ENCODE peak calls at places on chromosomes 11 and 22, in ten cellular contexts. Y is omental fat pad, U is left ventricle myocardium inferior, L is uterus, W is neural crest cell, J is lower lobe of right lung, M is astrocyte of the spinal cord, E is hepatocyte, G is endodermal cell, R is GM12865. N is an unnamed sample.

GRCh38 chr11:41989173-41989572 is 529.7 kb upstream of the LRRC4C start:
- DNase-seq in Y (no peak), U (no peak), L (no peak), W (no peak), J (no peak), M (no peak), E (no peak), G (no peak), R (no peak), N (no peak)

GRCh38 chr22:36155702-36156101 is 4.9 kb downstream of the APOL3 start:
- DNase-seq in Y (no peak), U (peak), L (peak), W (no peak), J (no peak), M (no peak), E (peak), G (no peak), R (no peak), N (no peak)

GRCh38 chr22:23781533-23781932 is 5.2 kb upstream of the SMARCB1 start:
- DNase-seq in Y (no peak), U (no peak), L (no peak), W (no peak), J (no peak), M (peak), E (peak), G (no peak), R (no peak), N (peak)

GRCh38 chr11:98455500-98456186 is 565.1 kb upstream of the CNTN5 start:
- DNase-seq in Y (no peak), U (no peak), L (no peak), W (no peak), J (no peak), M (no peak), E (no peak), G (peak), R (no peak), N (no peak)

GRCh38 chr11:35487532-35488078 is 37.8 kb downstream of the PAMR1 start:
- DNase-seq in Y (peak), U (no peak), L (peak), W (peak), J (no peak), M (peak), E (peak), G (peak), R (no peak), N (peak)

GRCh38 chr11:76824083-76824939 is 36.4 kb upstream of the ACER3 start:
- DNase-seq in Y (no peak), U (no peak), L (no peak), W (no peak), J (no peak), M (no peak), E (no peak), G (peak), R (no peak), N (no peak)

GRCh38 chr11:121844016-121844415 is 272.0 kb downstream of the BLID start:
- DNase-seq in Y (no peak), U (no peak), L (no peak), W (no peak), J (no peak), M (no peak), E (no peak), G (no peak), R (no peak), N (no peak)

GRCh38 chr11:106683435-106683834 is 334.8 kb downstream of the GUCY1A2 start:
- DNase-seq in Y (no peak), U (no peak), L (no peak), W (no peak), J (no peak), M (no peak), E (no peak), G (no peak), R (peak), N (no peak)

GRCh38 chr11:57567512-57568329 is at the start of gene UBE2L6:
- DNase-seq in Y (no peak), U (peak), L (peak), W (peak), J (peak), M (peak), E (peak), G (peak), R (peak), N (peak)

GRCh38 chr11:85628771-85629341 is 463 bp downstream of the TMEM126B start:
- DNase-seq in Y (no peak), U (no peak), L (no peak), W (no peak), J (no peak), M (peak), E (peak), G (no peak), R (peak), N (no peak)

GRCh38 chr11:795638-796564 is 2.2 kb downstream of the SLC25A22 start:
- DNase-seq in Y (no peak), U (peak), L (peak), W (no peak), J (peak), M (peak), E (peak), G (peak), R (peak), N (peak)

DNA sequence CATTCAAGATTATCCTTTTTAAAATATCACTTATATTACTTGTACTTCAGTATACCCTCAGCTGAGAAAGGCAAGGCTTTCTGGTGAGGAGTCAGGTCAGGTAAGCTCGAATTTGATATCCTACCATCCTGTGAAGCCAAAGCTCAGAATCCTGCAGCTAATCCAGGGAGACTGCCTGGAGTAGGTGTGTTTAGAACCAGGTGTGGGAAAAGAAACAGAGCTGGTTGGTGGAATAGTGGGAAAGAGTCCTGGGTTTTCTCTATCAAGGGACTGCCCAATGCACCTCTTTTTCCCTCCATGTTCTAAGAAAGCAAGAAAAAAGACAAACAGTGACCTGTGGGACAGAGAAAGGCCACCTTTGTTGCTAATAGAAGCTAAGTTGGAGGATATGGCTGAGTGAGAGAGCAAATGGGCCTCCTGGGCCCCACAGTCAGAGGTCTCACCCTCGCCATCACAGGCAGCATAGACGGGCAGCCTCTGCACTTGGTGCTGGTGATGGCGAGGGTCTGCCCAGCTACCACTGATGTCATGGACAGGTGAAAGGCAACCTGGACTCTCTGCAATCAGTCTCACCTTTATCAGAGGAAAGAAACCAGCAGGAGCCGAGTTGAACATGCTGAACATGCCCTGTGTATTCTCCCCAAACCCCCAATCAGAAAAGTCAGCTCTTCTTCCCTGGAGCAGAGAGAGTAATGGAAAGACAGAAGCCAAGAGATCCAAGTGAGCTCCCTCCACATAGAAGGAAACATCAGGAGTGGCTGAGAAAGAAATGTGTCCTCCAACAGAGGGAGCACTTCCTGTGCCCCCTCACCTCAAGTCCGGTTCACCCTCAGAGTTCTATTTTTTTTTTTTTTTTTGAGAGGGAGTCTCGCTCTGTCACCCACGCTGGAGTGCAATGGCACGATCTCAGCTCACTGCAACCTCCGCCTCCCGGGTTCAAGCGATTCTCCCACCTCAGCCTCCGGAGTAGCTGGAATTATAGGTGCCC is 491.3 kb downstream of the BUD13 start:
- DNase-seq in Y (no peak), U (no peak), L (no peak), W (no peak), J (no peak), M (no peak), E (no peak), G (no peak), R (no peak), N (no peak)
- TF ChIP-seq CTCF in Y (no peak), U (no peak), L (no peak), W (peak), J (peak), M (no peak), E (peak), G (peak), R (no peak), N (no peak)

GRCh38 chr22:27144345-27144744 is 487.0 kb downstream of the MIAT start:
- DNase-seq in Y (no peak), U (no peak), L (no peak), W (no peak), J (no peak), M (no peak), E (no peak), G (peak), R (no peak), N (no peak)
- TF ChIP-seq CTCF in Y (no peak), U (no peak), L (no peak), W (no peak), J (no peak), M (no peak), E (no peak), G (peak), R (no peak), N (no peak)

DNA sequence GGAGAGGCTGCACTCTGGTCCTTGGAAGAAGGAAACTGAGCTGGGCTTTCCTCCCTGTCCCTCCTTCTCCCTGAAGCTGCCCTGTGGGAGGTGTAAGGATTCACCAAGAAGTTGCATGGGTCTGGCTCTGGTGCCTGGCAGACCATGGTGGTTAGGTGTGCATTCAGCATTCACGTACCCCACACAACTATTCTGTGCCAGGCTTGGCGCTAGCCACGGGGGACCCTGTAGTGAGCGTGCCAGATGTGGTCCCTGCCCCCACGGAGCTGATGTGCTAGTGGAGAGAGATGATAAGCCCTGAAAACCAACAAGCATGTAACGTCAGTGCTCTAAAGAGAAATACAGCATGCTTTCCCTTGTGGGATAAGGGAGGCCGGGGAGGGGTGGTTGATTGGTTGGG is 48.8 kb downstream of the CD82 start:
- DNase-seq in Y (no peak), U (peak), L (no peak), W (no peak), J (peak), M (no peak), E (no peak), G (no peak), R (no peak), N (no peak)
- TF ChIP-seq CTCF in Y (no peak), U (no peak), L (no peak), W (no peak), J (no peak), M (no peak), E (no peak), G (no peak), R (no peak), N (no peak)

GRCh38 chr22:24871611-24872205 is 65.7 kb downstream of the SGSM1 start:
- DNase-seq in Y (no peak), U (no peak), L (no peak), W (no peak), J (no peak), M (no peak), E (no peak), G (no peak), R (no peak), N (no peak)
- TF ChIP-seq CTCF in Y (no peak), U (no peak), L (no peak), W (no peak), J (no peak), M (no peak), E (no peak), G (no peak), R (no peak), N (no peak)

GRCh38 chr11:20601221-20601914 is 2.0 kb downstream of the SLC6A5 start:
- DNase-seq in Y (no peak), U (no peak), L (no peak), W (no peak), J (no peak), M (no peak), E (no peak), G (peak), R (no peak), N (no peak)
- TF ChIP-seq CTCF in Y (no peak), U (no peak), L (no peak), W (no peak), J (no peak), M (no peak), E (no peak), G (peak), R (no peak), N (no peak)

DNA sequence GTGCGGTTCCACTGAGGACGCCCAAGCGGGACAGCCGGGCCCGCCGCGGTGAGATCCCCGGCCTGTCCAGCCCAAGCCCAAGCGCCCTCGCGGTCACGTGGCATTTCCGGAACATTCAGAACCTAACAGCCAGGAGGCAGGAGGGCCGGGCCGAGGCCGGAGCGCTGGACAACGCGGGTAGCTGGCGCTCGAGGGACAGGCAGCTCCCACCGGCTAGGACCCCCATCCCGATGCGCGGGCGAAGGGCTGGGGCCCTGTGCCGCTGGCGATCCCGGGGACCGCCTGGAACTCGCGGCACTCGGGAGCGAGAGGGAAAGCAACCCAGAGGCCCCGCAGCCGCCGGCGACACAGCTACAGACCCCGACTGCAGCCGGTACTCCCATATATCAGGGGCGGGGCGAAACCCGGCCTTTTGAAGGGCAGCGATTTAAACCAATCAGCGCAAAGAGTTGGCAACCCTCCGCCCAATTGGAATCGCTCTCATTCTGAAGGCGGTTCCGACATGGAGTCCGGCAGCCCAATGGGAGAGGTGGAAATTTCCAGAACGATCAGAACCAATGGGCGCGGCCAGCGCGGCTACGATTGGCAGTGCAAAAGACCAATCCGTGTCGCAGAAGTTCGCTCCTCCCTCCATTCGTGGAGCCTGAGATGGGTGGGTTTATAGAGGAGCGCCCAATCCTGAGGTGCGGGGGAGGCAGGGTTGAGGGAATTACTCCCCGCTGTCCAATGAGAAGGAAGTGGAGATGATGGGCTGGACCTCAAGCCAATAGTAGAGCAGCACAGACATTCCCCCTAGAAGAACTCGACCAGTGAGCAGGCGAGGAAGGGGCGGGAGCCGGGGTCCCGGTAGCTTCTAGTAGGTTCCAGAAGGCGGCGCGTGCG is at the start of gene STIP1:
- DNase-seq in Y (peak), U (peak), L (peak), W (peak), J (peak), M (peak), E (peak), G (peak), R (peak), N (peak)
- TF ChIP-seq CTCF in Y (no peak), U (peak), L (peak), W (peak), J (peak), M (peak), E (peak), G (peak), R (peak), N (no peak)

GRCh38 chr11:102293873-102294601 is 23.2 kb upstream of the BIRC3 start:
- DNase-seq in Y (no peak), U (no peak), L (no peak), W (no peak), J (no peak), M (peak), E (peak), G (no peak), R (peak), N (no peak)
- TF ChIP-seq CTCF in Y (no peak), U (peak), L (peak), W (peak), J (peak), M (peak), E (peak), G (peak), R (peak), N (no peak)

GRCh38 chr22:49627217-49628181 is 200.2 kb downstream of the BRD1 start:
- DNase-seq in Y (no peak), U (no peak), L (no peak), W (no peak), J (peak), M (no peak), E (no peak), G (peak), R (no peak), N (peak)

GRCh38 chr22:49629024-49629570 is 198.6 kb downstream of the BRD1 start:
- DNase-seq in Y (no peak), U (no peak), L (no peak), W (no peak), J (no peak), M (no peak), E (no peak), G (no peak), R (no peak), N (no peak)

GRCh38 chr22:49628351-49629023 is 199.2 kb downstream of the BRD1 start:
- DNase-seq in Y (no peak), U (no peak), L (no peak), W (no peak), J (peak), M (no peak), E (no peak), G (no peak), R (no peak), N (no peak)

GRCh38 chr22:49624421-49625177 is 203.1 kb downstream of the BRD1 start:
- DNase-seq in Y (no peak), U (no peak), L (no peak), W (no peak), J (peak), M (no peak), E (no peak), G (no peak), R (no peak), N (no peak)

DNA sequence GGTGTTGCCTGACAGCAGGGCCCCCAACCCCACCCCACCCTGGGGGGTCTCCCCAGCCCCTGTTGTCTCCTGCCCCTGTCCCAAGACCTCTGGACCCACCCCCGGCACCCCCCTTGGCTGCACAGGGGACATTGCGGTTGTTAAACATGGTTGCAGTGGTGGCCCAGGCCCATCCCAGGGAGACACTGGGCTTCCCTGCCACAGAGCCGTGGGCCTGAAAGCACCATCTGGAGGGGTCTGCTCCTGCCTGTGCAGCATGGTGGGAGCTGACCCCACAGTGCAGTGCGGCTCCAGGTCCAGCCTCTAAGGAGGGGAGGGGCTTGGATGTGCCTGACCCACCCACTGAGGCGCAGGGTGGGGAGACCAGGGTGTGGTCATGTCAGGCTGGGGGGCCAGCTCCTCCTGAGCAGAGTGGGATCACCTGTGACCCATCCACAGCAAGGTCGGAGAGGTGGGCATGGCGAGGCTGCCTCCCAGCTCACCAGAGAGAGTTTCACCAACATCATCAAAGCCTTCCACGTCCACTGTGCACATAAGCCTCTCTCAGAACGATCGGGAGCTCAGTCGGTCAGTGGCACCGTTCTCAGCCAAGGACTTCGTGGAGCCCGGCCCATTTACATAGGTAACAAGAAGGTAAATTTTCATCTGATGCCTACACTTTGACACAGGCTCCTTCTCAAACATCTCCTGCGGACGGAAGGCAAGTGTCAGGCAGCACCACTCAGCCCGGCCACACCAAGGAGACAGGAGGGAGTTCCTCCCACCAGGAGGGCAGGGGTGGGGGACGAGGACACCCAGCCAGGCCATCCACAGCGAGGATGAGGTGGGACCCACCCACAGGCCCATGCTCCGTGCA is 201.1 kb downstream of the BRD1 start:
- DNase-seq in Y (no peak), U (no peak), L (no peak), W (no peak), J (peak), M (no peak), E (no peak), G (no peak), R (no peak), N (no peak)
- TF ChIP-seq CTCF in Y (no peak), U (no peak), L (no peak), W (no peak), J (no peak), M (no peak), E (no peak), G (no peak), R (no peak), N (no peak)

DNA sequence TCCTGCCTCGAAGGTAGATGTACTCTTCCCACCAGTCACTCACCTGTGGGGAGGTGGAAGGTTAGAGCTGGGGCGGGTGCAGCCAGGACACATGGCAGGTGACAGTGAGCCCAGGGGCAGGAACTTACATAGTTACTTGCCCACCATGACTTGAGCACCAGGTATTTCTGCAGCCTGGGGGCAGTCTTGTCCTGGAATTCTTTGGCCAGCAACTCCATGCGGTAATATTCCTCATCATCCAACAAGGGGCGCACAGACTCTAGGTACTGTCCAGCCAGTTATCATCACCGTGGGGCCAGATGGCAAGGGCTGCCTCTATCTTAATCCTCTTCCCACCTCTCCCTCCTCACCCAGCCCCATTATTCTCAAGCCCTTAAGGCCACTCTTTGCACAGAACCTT is 2.2 kb downstream of the CPT1B start:
- DNase-seq in Y (no peak), U (no peak), L (no peak), W (peak), J (no peak), M (peak), E (no peak), G (peak), R (no peak), N (peak)
- TF ChIP-seq CTCF in Y (no peak), U (peak), L (no peak), W (peak), J (peak), M (peak), E (no peak), G (peak), R (no peak), N (no peak)